ENCODE peak calls at places on chromosomes 2 and 18, in four cellular contexts. One of them, this sample, is unnamed. For H3K4me1, the result is how much of the 10 kb centered on the place peaks cover.

GRCh38 chr18:25454728-25455127 is 102.8 kb upstream of the ZNF521 start:
- DNase-seq in heart left ventricle: no peak
- DNase-seq in astrocyte: no peak
- DNase-seq in neural progenitor cell: no peak
- DNase-seq in this sample: no peak

GRCh38 chr18:59881728-59882685 is 17.8 kb upstream of the PMAIP1 start:
- DNase-seq in heart left ventricle: no peak
- DNase-seq in astrocyte: peak
- DNase-seq in neural progenitor cell: no peak
- DNase-seq in this sample: no peak

GRCh38 chr2:167151894-167152293 is 263.6 kb downstream of the XIRP2 start:
- DNase-seq in heart left ventricle: no peak
- DNase-seq in astrocyte: no peak
- DNase-seq in neural progenitor cell: no peak
- DNase-seq in this sample: no peak

GRCh38 chr18:23725827-23726661 is 36.8 kb downstream of the LAMA3 start:
- DNase-seq in heart left ventricle: no peak
- DNase-seq in astrocyte: no peak
- DNase-seq in neural progenitor cell: no peak
- DNase-seq in this sample: no peak

GRCh38 chr2:101900375-101900774 is 91.4 kb upstream of the IL1R2 start:
- DNase-seq in heart left ventricle: no peak
- DNase-seq in astrocyte: no peak
- DNase-seq in neural progenitor cell: no peak
- DNase-seq in this sample: peak

GRCh38 chr2:18788590-18788989 is 199.2 kb upstream of the NT5C1B start:
- DNase-seq in heart left ventricle: no peak
- DNase-seq in astrocyte: peak
- DNase-seq in neural progenitor cell: no peak
- DNase-seq in this sample: no peak

GRCh38 chr18:12554796-12555388 is 103.0 kb downstream of the SPIRE1 start:
- DNase-seq in heart left ventricle: no peak
- DNase-seq in astrocyte: no peak
- DNase-seq in neural progenitor cell: no peak
- DNase-seq in this sample: no peak

GRCh38 chr2:169397697-169398096 is 35.4 kb upstream of the LRP2 start:
- DNase-seq in heart left ventricle: no peak
- DNase-seq in astrocyte: no peak
- DNase-seq in neural progenitor cell: peak
- DNase-seq in this sample: peak

GRCh38 chr2:237732790-237733349 is 65.7 kb upstream of the RBM44 start:
- DNase-seq in heart left ventricle: peak
- DNase-seq in astrocyte: peak
- DNase-seq in neural progenitor cell: peak
- DNase-seq in this sample: no peak

GRCh38 chr2:176112375-176113302 is 3.9 kb upstream of the HOXD10 start:
- DNase-seq in heart left ventricle: no peak
- DNase-seq in astrocyte: no peak
- DNase-seq in neural progenitor cell: no peak
- DNase-seq in this sample: no peak

GRCh38 chr2:200212862-200213425 is 93.5 kb upstream of the SPATS2L start:
- DNase-seq in heart left ventricle: no peak
- DNase-seq in astrocyte: no peak
- DNase-seq in neural progenitor cell: no peak
- DNase-seq in this sample: no peak

GRCh38 chr2:223674998-223675609 is 72.9 kb upstream of the SCG2 start:
- DNase-seq in heart left ventricle: no peak
- DNase-seq in astrocyte: peak
- DNase-seq in neural progenitor cell: peak
- DNase-seq in this sample: no peak

GRCh38 chr2:237699870-237700582 is 72.6 kb downstream of the LRRFIP1 start:
- DNase-seq in heart left ventricle: no peak
- DNase-seq in astrocyte: no peak
- DNase-seq in neural progenitor cell: no peak
- DNase-seq in this sample: no peak

GRCh38 chr2:236977199-236977883 is 108.3 kb upstream of the COPS8 start:
- DNase-seq in heart left ventricle: no peak
- DNase-seq in astrocyte: no peak
- DNase-seq in neural progenitor cell: no peak
- DNase-seq in this sample: no peak

GRCh38 chr2:126797622-126798275 is 100.9 kb upstream of the TEX51 start:
- DNase-seq in heart left ventricle: no peak
- DNase-seq in astrocyte: no peak
- DNase-seq in neural progenitor cell: no peak
- DNase-seq in this sample: no peak

GRCh38 chr2:231016576-231017249 is 20.6 kb upstream of the C2orf72 start:
- DNase-seq in heart left ventricle: no peak
- DNase-seq in astrocyte: no peak
- DNase-seq in neural progenitor cell: no peak
- DNase-seq in this sample: no peak

GRCh38 chr2:143728498-143728897 is 599.3 kb downstream of the ARHGAP15 start:
- DNase-seq in heart left ventricle: no peak
- DNase-seq in astrocyte: no peak
- DNase-seq in neural progenitor cell: no peak
- DNase-seq in this sample: peak

DNA sequence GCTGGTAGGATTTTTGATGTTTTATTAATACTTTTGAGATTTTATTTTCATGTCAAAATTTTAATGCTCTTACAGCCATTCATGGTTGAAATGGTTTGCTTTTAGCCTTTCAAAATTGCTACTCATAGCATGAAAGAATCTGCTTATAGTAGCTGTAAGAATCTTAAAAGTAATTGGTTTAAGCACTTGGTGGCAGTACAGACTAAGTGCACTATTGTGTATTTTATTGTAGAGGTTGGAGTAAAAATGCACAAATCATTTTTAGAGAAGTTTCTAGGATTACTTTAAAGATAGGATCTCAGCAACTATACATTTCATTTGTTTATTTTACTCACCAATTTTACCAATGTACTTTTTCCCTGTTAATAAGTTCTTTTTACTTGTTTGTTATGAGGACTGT is 205.8 kb downstream of the SPAG16 start:
- DNase-seq in heart left ventricle: no peak
- DNase-seq in astrocyte: no peak
- DNase-seq in neural progenitor cell: no peak
- DNase-seq in this sample: no peak
- TF ChIP-seq CTCF in heart left ventricle: no peak
- TF ChIP-seq CTCF in astrocyte: no peak
- TF ChIP-seq CTCF in neural progenitor cell: peak
- TF ChIP-seq CTCF in this sample: peak

DNA sequence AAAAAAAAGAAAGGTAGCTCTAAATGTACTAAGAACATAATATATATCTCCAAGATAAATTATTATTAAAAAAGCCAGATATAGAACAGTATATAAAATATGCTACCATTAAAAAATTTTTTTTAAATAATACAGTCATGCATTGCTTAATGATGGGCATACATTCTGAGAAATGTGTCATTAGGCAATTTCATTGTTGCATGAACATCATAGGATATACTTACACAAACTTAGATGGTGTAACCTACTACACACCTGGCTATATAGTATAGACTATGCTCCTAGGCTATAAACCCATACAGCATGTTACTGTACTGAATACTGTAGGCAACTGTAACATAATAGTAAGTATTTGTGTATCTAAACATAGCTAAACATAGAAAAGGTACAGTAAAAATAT is 18.3 kb upstream of the LAPTM4A start:
- DNase-seq in heart left ventricle: no peak
- DNase-seq in astrocyte: no peak
- DNase-seq in neural progenitor cell: no peak
- DNase-seq in this sample: no peak
- H3K4me1 ChIP-seq in heart left ventricle: half or more
- H3K4me1 ChIP-seq in astrocyte: under half
- H3K4me1 ChIP-seq in neural progenitor cell: under half
- H3K4me1 ChIP-seq in this sample: under half

GRCh38 chr2:215654177-215654850 is 218.4 kb upstream of the FN1 start:
- DNase-seq in heart left ventricle: no peak
- DNase-seq in astrocyte: peak
- DNase-seq in neural progenitor cell: no peak
- DNase-seq in this sample: no peak

GRCh38 chr2:215660687-215661086 is 224.8 kb upstream of the FN1 start:
- DNase-seq in heart left ventricle: no peak
- DNase-seq in astrocyte: peak
- DNase-seq in neural progenitor cell: no peak
- DNase-seq in this sample: peak

GRCh38 chr2:215657844-215658243 is 222.0 kb upstream of the FN1 start:
- DNase-seq in heart left ventricle: no peak
- DNase-seq in astrocyte: peak
- DNase-seq in neural progenitor cell: no peak
- DNase-seq in this sample: peak

GRCh38 chr2:215659650-215660049 is 223.8 kb upstream of the FN1 start:
- DNase-seq in heart left ventricle: no peak
- DNase-seq in astrocyte: no peak
- DNase-seq in neural progenitor cell: no peak
- DNase-seq in this sample: no peak

GRCh38 chr2:215658635-215659305 is 222.9 kb upstream of the FN1 start:
- DNase-seq in heart left ventricle: no peak
- DNase-seq in astrocyte: no peak
- DNase-seq in neural progenitor cell: no peak
- DNase-seq in this sample: no peak
- H3K27ac ChIP-seq in heart left ventricle: no peak
- H3K27ac ChIP-seq in astrocyte: peak
- H3K27ac ChIP-seq in neural progenitor cell: no peak
- H3K27ac ChIP-seq in this sample: peak

GRCh38 chr18:27211569-27211968 is 26.5 kb upstream of the CHST9 start:
- DNase-seq in heart left ventricle: no peak
- DNase-seq in astrocyte: no peak
- DNase-seq in neural progenitor cell: no peak
- DNase-seq in this sample: no peak
- TF ChIP-seq CTCF in heart left ventricle: no peak
- TF ChIP-seq CTCF in astrocyte: no peak
- TF ChIP-seq CTCF in neural progenitor cell: peak
- TF ChIP-seq CTCF in this sample: no peak

DNA sequence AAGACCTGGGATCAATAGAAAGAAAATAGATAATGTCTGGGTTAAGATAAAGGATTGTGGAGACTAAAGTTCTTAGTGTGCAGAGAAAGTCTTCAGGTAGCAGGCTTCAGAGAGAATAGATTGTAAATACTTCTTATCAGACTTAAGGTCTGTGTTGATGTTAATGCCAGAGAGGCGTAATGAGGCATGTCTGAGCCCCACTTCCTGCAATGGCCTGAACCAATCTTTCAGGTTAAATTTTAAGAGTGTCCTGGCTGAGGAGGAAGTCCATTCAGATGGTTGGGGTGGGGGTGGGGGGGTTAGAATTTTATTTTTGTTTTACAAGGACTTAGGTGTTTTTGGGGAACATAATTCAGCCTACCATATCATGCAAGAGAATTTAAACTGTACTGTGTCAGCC is 129.5 kb downstream of the EVA1A start:
- DNase-seq in heart left ventricle: no peak
- DNase-seq in astrocyte: no peak
- DNase-seq in neural progenitor cell: no peak
- DNase-seq in this sample: no peak
- H3K4me1 ChIP-seq in heart left ventricle: under half
- H3K4me1 ChIP-seq in astrocyte: under half
- H3K4me1 ChIP-seq in neural progenitor cell: under half
- H3K4me1 ChIP-seq in this sample: under half

GRCh38 chr2:152500336-152500735 is 165.4 kb downstream of the FMNL2 start:
- DNase-seq in heart left ventricle: no peak
- DNase-seq in astrocyte: no peak
- DNase-seq in neural progenitor cell: no peak
- DNase-seq in this sample: no peak
- H3K27ac ChIP-seq in heart left ventricle: peak
- H3K27ac ChIP-seq in astrocyte: no peak
- H3K27ac ChIP-seq in neural progenitor cell: no peak
- H3K27ac ChIP-seq in this sample: no peak

GRCh38 chr2:28565033-28565432 is 69.2 kb downstream of the PLB1 start:
- DNase-seq in heart left ventricle: no peak
- DNase-seq in astrocyte: no peak
- DNase-seq in neural progenitor cell: no peak
- DNase-seq in this sample: no peak

GRCh38 chr2:28565720-28566295 is 69.9 kb downstream of the PLB1 start:
- DNase-seq in heart left ventricle: no peak
- DNase-seq in astrocyte: no peak
- DNase-seq in neural progenitor cell: no peak
- DNase-seq in this sample: peak

GRCh38 chr2:28567076-28567471 is 71.2 kb downstream of the PLB1 start:
- DNase-seq in heart left ventricle: no peak
- DNase-seq in astrocyte: no peak
- DNase-seq in neural progenitor cell: peak
- DNase-seq in this sample: no peak

GRCh38 chr2:28568533-28568932 is 72.7 kb downstream of the PLB1 start:
- DNase-seq in heart left ventricle: no peak
- DNase-seq in astrocyte: no peak
- DNase-seq in neural progenitor cell: no peak
- DNase-seq in this sample: no peak

DNA sequence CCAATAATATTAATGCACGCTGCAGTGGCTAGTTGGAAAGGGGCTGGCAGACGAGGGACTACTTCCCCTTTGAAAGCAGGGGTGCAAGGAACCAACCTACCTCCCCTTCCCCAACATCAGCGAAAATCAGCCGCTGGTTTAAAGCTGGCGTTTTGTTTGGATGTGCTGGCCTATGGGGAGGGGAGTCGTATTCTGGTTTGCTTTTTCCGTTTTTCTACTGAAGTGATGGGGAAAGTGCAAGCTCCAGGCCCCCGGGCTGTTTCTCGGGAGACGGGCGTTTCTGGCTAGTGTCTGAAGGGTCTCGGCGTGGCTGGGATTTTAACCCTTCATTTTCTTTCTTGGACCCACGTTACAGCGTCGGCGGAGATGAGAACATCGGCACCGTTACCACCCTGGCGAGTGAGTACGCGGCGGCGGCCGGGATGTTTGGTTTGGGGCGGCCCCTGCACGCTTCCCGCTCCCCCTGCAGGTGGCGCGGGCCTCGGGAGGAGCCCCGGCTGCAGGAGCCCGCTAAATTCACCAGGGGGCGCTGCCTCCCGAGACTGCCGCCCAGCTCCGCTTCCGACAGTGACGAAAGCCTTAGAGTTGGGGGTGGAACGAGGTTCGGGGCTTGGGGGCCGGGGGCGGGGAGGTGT is 70.7 kb downstream of the PLB1 start:
- DNase-seq in heart left ventricle: peak
- DNase-seq in astrocyte: peak
- DNase-seq in neural progenitor cell: peak
- DNase-seq in this sample: peak
- TF ChIP-seq CTCF in heart left ventricle: peak
- TF ChIP-seq CTCF in astrocyte: peak
- TF ChIP-seq CTCF in neural progenitor cell: peak
- TF ChIP-seq CTCF in this sample: peak

DNA sequence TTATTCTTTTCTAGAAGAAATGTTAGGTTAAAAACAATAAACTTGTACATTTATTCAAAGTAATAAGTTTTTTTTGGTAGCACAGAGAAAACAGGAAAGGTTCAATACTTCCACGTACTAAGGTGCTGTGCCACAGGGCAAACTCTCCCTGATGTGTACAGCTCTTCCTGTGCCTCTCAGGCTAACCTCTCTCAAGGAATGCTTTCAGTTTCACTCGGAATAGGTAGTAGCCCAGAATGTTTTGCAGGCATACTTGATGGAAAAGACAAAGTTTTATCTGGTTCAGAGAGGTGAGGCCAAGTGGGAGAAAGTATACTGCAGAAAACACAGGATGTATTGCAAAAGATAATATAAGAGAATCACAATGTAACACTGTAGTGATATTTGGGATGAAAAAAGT is 171.0 kb upstream of the ZFP36L2 start:
- DNase-seq in heart left ventricle: no peak
- DNase-seq in astrocyte: no peak
- DNase-seq in neural progenitor cell: no peak
- DNase-seq in this sample: no peak
- H3K4me1 ChIP-seq in heart left ventricle: under half
- H3K4me1 ChIP-seq in astrocyte: under half
- H3K4me1 ChIP-seq in neural progenitor cell: under half
- H3K4me1 ChIP-seq in this sample: under half

This sample was measured in foreskin keratinocyte.